ENCODE peak calls at places on chromosomes 1 and 21, in ten cellular contexts. L is CD8-positive, alpha-beta T cell; X is H1; N is endothelial cell; A is glutamatergic neuron; D is stimulated activated CD8-positive, alpha-beta memory T cell treated with anti-CD3 and anti-CD28 coated beads, Interleukin-4, amount 100 ng/mL, for 1 hour; V is fibroblast of mammary gland; J is ovary; W is NCI-H345; U is right lobe of liver. F is an unnamed sample.

GRCh38 chr21:43929217-43929971 is 64.4 kb downstream of the AGPAT3 start:
- DNase-seq in J (no peak), U (peak; percentile 56), X (peak; percentile 49), N (no peak), V (no peak), W (no peak), D (no peak), L (no peak), A (no peak), F (no peak)

GRCh38 chr1:119254067-119254720 is 113.7 kb upstream of the WARS2 start:
- DNase-seq in X (no peak), N (no peak), J (no peak), V (peak; percentile 23), U (no peak), A (no peak), W (no peak), L (no peak), D (no peak), F (no peak)

GRCh38 chr1:214429951-214430742 is 121.3 kb downstream of the PTPN14 start:
- DNase-seq in U (no peak), L (no peak), X (no peak), W (no peak), D (no peak), V (no peak), A (no peak), N (no peak), J (no peak), F (no peak)

GRCh38 chr1:54645806-54646676 is 4.5 kb downstream of the MROH7 start:
- DNase-seq in X (no peak), N (no peak), L (no peak), W (no peak), D (no peak), A (no peak), J (peak; percentile 57), V (peak; percentile 8), U (no peak), F (no peak)

GRCh38 chr1:91712981-91713841 is 172.7 kb downstream of the TGFBR3 start:
- DNase-seq in W (no peak), J (peak; percentile 68), A (no peak), X (no peak), D (no peak), L (peak; percentile 30), N (no peak), V (peak; percentile 87), U (peak; percentile 35), F (no peak)

GRCh38 chr1:210263963-210264362 is 31.4 kb downstream of the SERTAD4 start:
- DNase-seq in V (no peak), L (no peak), U (no peak), W (no peak), A (no peak), N (no peak), X (no peak), J (no peak), D (no peak), F (no peak)

GRCh38 chr1:165408518-165408917 is 36.4 kb downstream of the RXRG start:
- DNase-seq in N (peak; percentile 43), V (peak; percentile 73), J (no peak), X (no peak), U (no peak), L (no peak), A (peak; percentile 32), W (peak; percentile 46), D (no peak), F (peak; percentile 43)

GRCh38 chr1:1964811-1965210 is 38.8 kb downstream of the CFAP74 start:
- DNase-seq in U (no peak), N (no peak), J (no peak), L (no peak), A (no peak), W (no peak), X (no peak), D (no peak), V (no peak), F (no peak)

GRCh38 chr1:240232548-240232947 is 140.9 kb downstream of the FMN2 start:
- DNase-seq in L (no peak), X (no peak), V (peak; percentile 71), D (no peak), W (no peak), N (no peak), U (no peak), J (no peak), A (no peak), F (no peak)

GRCh38 chr1:116147972-116148371 is 36.8 kb downstream of the MAB21L3 start:
- DNase-seq in X (no peak), U (no peak), N (no peak), V (no peak), J (no peak), D (no peak), L (no peak), A (no peak), W (no peak), F (no peak)

GRCh38 chr1:99964806-99965205 is 5.0 kb upstream of the SLC35A3 start:
- DNase-seq in L (no peak), D (no peak), J (no peak), X (no peak), W (no peak), U (no peak), N (no peak), V (no peak), A (no peak), F (no peak)

GRCh38 chr1:156627313-156627880 is 8.2 kb downstream of the HAPLN2 start:
- DNase-seq in N (peak; percentile 68), X (no peak), U (no peak), A (peak; percentile 69), V (peak; percentile 51), J (no peak), L (no peak), D (no peak), W (no peak), F (peak; percentile 44)

GRCh38 chr1:85992756-85993155 is 163.8 kb downstream of the COL24A1 start:
- DNase-seq in A (no peak), U (no peak), D (no peak), J (no peak), W (no peak), L (no peak), X (no peak), V (peak; percentile 72), N (no peak), F (no peak)

GRCh38 chr1:196674908-196675307 is 23.1 kb downstream of the CFH start:
- DNase-seq in W (no peak), J (no peak), V (no peak), A (no peak), X (no peak), D (no peak), L (no peak), U (no peak), N (no peak), F (no peak)

GRCh38 chr1:230849451-230850194 is 18.7 kb downstream of the C1orf198 start:
- DNase-seq in L (no peak), N (no peak), J (peak; percentile 73), U (peak; percentile 37), W (no peak), A (no peak), V (peak; percentile 95), D (no peak), X (no peak), F (no peak)

GRCh38 chr1:227070638-227071285 is 130.7 kb downstream of the COQ8A start:
- DNase-seq in D (no peak), X (no peak), V (no peak), W (no peak), L (no peak), N (no peak), J (no peak), U (no peak), A (no peak), F (no peak)

GRCh38 chr1:53375440-53375839 is 47.6 kb upstream of the LRP8 start:
- DNase-seq in A (no peak), J (peak; percentile 15), W (no peak), N (no peak), L (no peak), X (peak; percentile 45), V (no peak), D (no peak), U (no peak), F (no peak)

GRCh38 chr1:109890115-109890953 is 20.3 kb upstream of the CSF1 start:
- DNase-seq in J (no peak), V (no peak), A (peak; percentile 5), X (no peak), D (no peak), U (no peak), N (no peak), W (no peak), L (no peak), F (no peak)

GRCh38 chr1:23736437-23737134 is 6.7 kb upstream of the ELOA start:
- DNase-seq in L (no peak), X (no peak), U (no peak), J (no peak), V (no peak), N (no peak), D (no peak), W (no peak), A (no peak), F (no peak)

GRCh38 chr21:39630191-39630591 is 17.5 kb downstream of the B3GALT5 start:
- DNase-seq in N (no peak), X (no peak), D (no peak), W (no peak), L (no peak), V (peak; percentile 78), U (no peak), J (no peak), A (no peak), F (no peak)

GRCh38 chr1:204830671-204831585 is 39.7 kb upstream of the NFASC start:
- DNase-seq in N (no peak), J (no peak), W (peak; percentile 63), D (no peak), A (no peak), V (no peak), L (no peak), U (no peak), X (no peak), F (no peak)

GRCh38 chr1:19495000-19495656 is 9.8 kb upstream of the CAPZB start:
- DNase-seq in L (no peak), J (no peak), U (no peak), D (no peak), W (no peak), A (no peak), V (peak; percentile 67), N (no peak), X (no peak), F (no peak)

GRCh38 chr21:39319251-39319756 is 5.9 kb upstream of the BRWD1 start:
- DNase-seq in U (no peak), V (peak; percentile 44), J (no peak), L (no peak), W (no peak), D (no peak), X (no peak), A (no peak), N (no peak), F (no peak)

GRCh38 chr1:227356582-227357228 is 38.4 kb upstream of the CDC42BPA start:
- DNase-seq in L (no peak), W (no peak), A (no peak), X (peak; percentile 57), U (no peak), V (no peak), J (no peak), D (no peak), N (no peak), F (no peak)

GRCh38 chr1:113928129-113928949 is 785 bp upstream of the HIPK1 start:
- DNase-seq in X (no peak), U (no peak), W (no peak), D (no peak), N (no peak), A (no peak), L (no peak), J (no peak), V (no peak), F (no peak)

GRCh38 chr1:173038875-173039554 is 11.7 kb downstream of the TNFSF18 start:
- DNase-seq in W (no peak), D (no peak), N (no peak), A (no peak), J (no peak), U (no peak), X (no peak), V (no peak), L (no peak), F (no peak)

GRCh38 chr21:35469446-35469845 is 420.3 kb upstream of the RUNX1 start:
- DNase-seq in W (no peak), U (no peak), L (no peak), V (no peak), D (no peak), A (no peak), N (no peak), X (no peak), J (no peak), F (no peak)

GRCh38 chr1:185568155-185569123 is 165.8 kb upstream of the HMCN1 start:
- DNase-seq in W (no peak), U (no peak), N (no peak), V (no peak), X (no peak), A (no peak), L (no peak), D (no peak), J (no peak), F (no peak)